ENCODE peak calls at places on chromosomes 12 and 14, in four cellular contexts. Z is midbrain, M is AG08395, C is RWPE2. U is an unnamed sample.

GRCh38 chr12:110741371-110741770 is 1.3 kb downstream of the PPP1CC start:
- DNase-seq in Z (no peak), M (no peak), C (no peak), U (no peak)

GRCh38 chr14:44149597-44149996 is 357.5 kb downstream of the FSCB start:
- DNase-seq in Z (no peak), M (no peak), C (no peak), U (no peak)

GRCh38 chr14:86022031-86022629 is 492.2 kb downstream of the FLRT2 start:
- DNase-seq in Z (no peak), M (peak; percentile 10), C (no peak), U (no peak)

GRCh38 chr12:29763301-29763683 is 20.4 kb downstream of the TMTC1 start:
- DNase-seq in Z (no peak), M (no peak), C (no peak), U (no peak)

GRCh38 chr14:60482743-60483142 is 3.1 kb downstream of the C14orf39 start:
- DNase-seq in Z (no peak), M (no peak), C (no peak), U (no peak)

GRCh38 chr14:58414845-58415244 is 12.5 kb downstream of the TIMM9 start:
- DNase-seq in Z (no peak), M (no peak), C (no peak), U (no peak)

GRCh38 chr14:89155491-89155890 is 261.5 kb downstream of the FOXN3 start:
- DNase-seq in Z (no peak), M (no peak), C (no peak), U (no peak)

GRCh38 chr12:103441437-103442186 is 54.2 kb downstream of the C12orf42 start:
- DNase-seq in Z (peak; percentile 26), M (no peak), C (no peak), U (no peak)

GRCh38 chr12:79921786-79922185 is 13.1 kb downstream of the PPP1R12A start:
- DNase-seq in Z (no peak), M (no peak), C (no peak), U (no peak)

GRCh38 chr14:24055971-24056799 is 4.4 kb downstream of the CARMIL3 start:
- DNase-seq in Z (no peak), M (no peak), C (peak; percentile 67), U (peak; percentile 27)

GRCh38 chr12:131677699-131678098 is 33.2 kb upstream of the SFSWAP start:
- DNase-seq in Z (no peak), M (no peak), C (peak; percentile 24), U (no peak)

GRCh38 chr12:11653215-11653753 is 3.8 kb downstream of the ETV6 start:
- DNase-seq in Z (no peak), M (peak; percentile 17), C (no peak), U (no peak)

GRCh38 chr12:93440043-93440835 is 1.5 kb downstream of the UBE2N start:
- DNase-seq in Z (no peak), M (no peak), C (no peak), U (no peak)

GRCh38 chr12:34402899-34403705 is 380.8 kb downstream of the ALG10 start:
- DNase-seq in Z (no peak), M (peak; percentile 0), C (peak; percentile 37), U (peak; percentile 38)

GRCh38 chr12:104347374-104348075 is 44.0 kb downstream of the EID3 start:
- DNase-seq in Z (no peak), M (no peak), C (no peak), U (no peak)

GRCh38 chr12:124621296-124621660 is 53.9 kb upstream of the NCOR2 start:
- DNase-seq in Z (no peak), M (peak; percentile 46), C (no peak), U (no peak)

GRCh38 chr12:76266797-76267196 is 81.4 kb downstream of the BBS10 start:
- DNase-seq in Z (no peak), M (peak; percentile 87), C (no peak), U (no peak)

GRCh38 chr12:113961921-113962710 is 4.0 kb downstream of the RBM19 start:
- DNase-seq in Z (no peak), M (peak; percentile 28), C (no peak), U (no peak)

U was measured in CD14-positive monocyte.